ENCODE peak calls at places on chromosome 13, in seven cellular contexts. S, I, Q, G, X, P and O are unnamed samples.

GRCh38 chr13:21853779-21854178 is 182.9 kb downstream of the FGF9 start:
- DNase-seq in Q (no peak), I (no peak), G (no peak), P (no peak), X (no peak), S (no peak), O (no peak)

GRCh38 chr13:30371649-30372265 is 50.5 kb upstream of the UBE2L5 start:
- DNase-seq in G (peak; percentile 35), X (peak; percentile 96), S (no peak), P (peak; percentile 35), Q (no peak), I (no peak), O (peak; percentile 44)

GRCh38 chr13:33188093-33188882 is 97.3 kb downstream of the STARD13 start:
- DNase-seq in I (no peak), P (no peak), X (peak; percentile 79), Q (no peak), G (no peak), S (no peak), O (no peak)

GRCh38 chr13:39554371-39554770 is 48.6 kb downstream of the LHFPL6 start:
- DNase-seq in Q (no peak), S (no peak), P (no peak), G (no peak), X (no peak), I (no peak), O (no peak)

GRCh38 chr13:45055902-45056648 is 64.2 kb upstream of the GTF2F2 start:
- DNase-seq in Q (no peak), S (peak; percentile 27), I (no peak), P (no peak), X (no peak), G (no peak), O (no peak)

GRCh38 chr13:29465741-29466293 is 129.7 kb downstream of the SLC7A1 start:
- DNase-seq in G (peak; percentile 35), S (no peak), P (no peak), I (no peak), X (no peak), Q (peak; percentile 47), O (no peak)

GRCh38 chr13:92676246-92676645 is 550.4 kb upstream of the GPC6 start:
- DNase-seq in G (no peak), P (no peak), I (no peak), X (no peak), Q (no peak), S (no peak), O (no peak)

GRCh38 chr13:26471807-26472206 is 85.7 kb upstream of the WASF3 start:
- DNase-seq in S (no peak), G (no peak), I (no peak), Q (no peak), P (no peak), X (no peak), O (no peak)

GRCh38 chr13:46621133-46621532 is 68.2 kb downstream of the LRCH1 start:
- DNase-seq in Q (no peak), X (no peak), G (no peak), P (no peak), S (no peak), I (no peak), O (no peak)

GRCh38 chr13:46624353-46624752 is 71.4 kb downstream of the LRCH1 start:
- DNase-seq in Q (no peak), G (no peak), P (no peak), I (no peak), S (no peak), X (no peak), O (no peak)

GRCh38 chr13:46624821-46625220 is 71.9 kb downstream of the LRCH1 start:
- DNase-seq in G (no peak), Q (no peak), S (no peak), I (no peak), P (no peak), X (no peak), O (no peak)

GRCh38 chr13:46622013-46622917 is 69.3 kb downstream of the LRCH1 start:
- DNase-seq in P (no peak), G (peak; percentile 10), Q (no peak), X (no peak), S (no peak), I (no peak), O (no peak)

DNA sequence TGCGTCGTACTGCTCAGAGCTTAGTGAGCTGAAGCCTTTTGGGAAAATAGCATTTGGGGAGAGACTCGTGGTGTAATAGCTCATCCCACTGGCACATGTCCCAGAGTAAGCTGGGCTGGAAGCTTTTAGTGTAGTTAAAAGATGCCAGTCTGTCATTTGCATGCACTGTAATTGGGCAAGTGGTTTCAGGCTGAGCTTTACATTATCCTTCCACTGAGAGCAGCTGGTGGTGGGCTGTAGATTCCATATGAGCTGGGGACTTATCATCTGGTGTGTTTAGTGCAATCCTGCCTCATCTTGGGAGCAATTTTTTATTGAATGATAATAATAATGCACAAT is 69.9 kb downstream of the LRCH1 start:
- DNase-seq in P (no peak), X (no peak), I (no peak), Q (peak; percentile 71), G (no peak), S (no peak), O (no peak)
- TF ChIP-seq POLR2AphosphoS5 in P (no peak), X (no peak), I (no peak), Q (peak; percentile 51), G (no peak), S (no peak), O (no peak)

DNA sequence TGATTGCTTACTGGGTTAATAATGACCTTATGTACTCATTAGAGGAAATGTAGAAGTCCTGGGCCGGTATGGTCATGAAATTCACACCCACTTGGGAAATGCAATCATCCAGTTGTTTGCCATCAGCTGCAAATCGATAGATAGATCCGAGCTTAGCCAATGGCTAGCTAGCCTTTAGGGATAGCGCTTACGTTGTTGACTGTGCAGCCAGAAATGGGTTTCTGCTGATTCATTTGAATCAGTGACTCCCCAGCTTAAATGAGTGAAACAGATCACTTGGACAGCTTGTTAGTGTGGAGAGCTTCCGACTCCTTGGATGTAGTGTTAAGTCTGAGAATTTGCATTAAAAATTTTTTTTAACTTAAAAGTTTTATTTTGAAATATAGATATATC is 11.8 kb downstream of the IL17D start:
- DNase-seq in X (no peak), Q (no peak), G (no peak), I (no peak), S (no peak), P (no peak), O (no peak)
- TF ChIP-seq TAF1 in X (no peak), Q (no peak), G (no peak), I (no peak), S (no peak), P (no peak), O (no peak)

GRCh38 chr13:110396913-110397379 is 89.9 kb downstream of the COL4A2 start:
- DNase-seq in Q (no peak), G (no peak), X (no peak), P (no peak), S (no peak), I (no peak), O (no peak)
- TF ChIP-seq POLR2AphosphoS5 in Q (peak; percentile 42), G (no peak), X (no peak), P (no peak), S (no peak), I (no peak), O (no peak)

GRCh38 chr13:83620535-83621220 is 261.6 kb downstream of the SLITRK1 start:
- DNase-seq in P (no peak), S (no peak), G (no peak), X (no peak), Q (no peak), I (no peak), O (no peak)
- TF ChIP-seq TAF1 in P (no peak), S (no peak), G (no peak), X (no peak), Q (no peak), I (no peak), O (no peak)

DNA sequence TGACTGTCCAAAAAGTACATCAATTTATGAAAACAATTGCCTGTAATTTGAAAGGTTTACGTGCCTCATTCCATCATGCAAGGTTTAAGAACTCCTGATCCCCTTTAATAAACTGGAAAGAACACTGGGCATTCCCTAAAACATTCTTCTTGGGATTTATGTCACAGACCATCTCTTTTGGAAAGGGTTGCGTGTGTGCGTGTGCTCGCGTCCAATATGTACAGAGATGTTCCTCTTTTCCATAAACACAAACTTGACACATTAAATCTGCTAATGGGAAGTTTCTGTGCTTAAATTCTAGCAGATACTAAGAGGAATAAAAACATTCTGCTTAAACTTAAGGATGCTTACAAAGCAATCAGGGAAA is 83.9 kb downstream of the STK24 start:
- DNase-seq in Q (no peak), I (no peak), X (no peak), G (no peak), P (no peak), S (no peak), O (no peak)
- TF ChIP-seq POLR2AphosphoS5 in Q (no peak), I (no peak), X (no peak), G (no peak), P (no peak), S (no peak), O (no peak)